ENCODE peak calls at places on chromosomes 7 and 10, in six cellular contexts. One of them, this sample, is unnamed.
A peak's percentile ranks its signal among the peaks of the same experiment; 100 is the strongest.

GRCh38 chr10:124253006-124253405 is 159.6 kb upstream of the CHST15 start:
- DNase-seq in central memory CD4-positive, alpha-beta T cell: no peak
- DNase-seq in non-pigmented ciliary epithelial cell: no peak
- DNase-seq in stimulated activated effector memory CD8-positive, alpha-beta T cell treated with anti-CD3 and anti-CD28 coated beads, Interleukin-12 subunit alpha, Interleukin-12 subunit beta, amount 100 ng/mL, for 72 hours: no peak
- DNase-seq in amniotic stem cell: no peak
- DNase-seq in stimulated activated CD4-positive, alpha-beta T cell treated with anti-CD3 and anti-CD28 coated beads, Interleukin-12 subunit alpha, Interleukin-12 subunit beta, amount 100 ng/mL, for 48 hours: no peak
- DNase-seq in this sample: no peak

GRCh38 chr7:30765359-30765758 is 5.9 kb upstream of the MINDY4 start:
- DNase-seq in stimulated activated effector memory CD8-positive, alpha-beta T cell treated with anti-CD3 and anti-CD28 coated beads, Interleukin-12 subunit alpha, Interleukin-12 subunit beta, amount 100 ng/mL, for 72 hours: no peak
- DNase-seq in stimulated activated CD4-positive, alpha-beta T cell treated with anti-CD3 and anti-CD28 coated beads, Interleukin-12 subunit alpha, Interleukin-12 subunit beta, amount 100 ng/mL, for 48 hours: no peak
- DNase-seq in amniotic stem cell: no peak
- DNase-seq in central memory CD4-positive, alpha-beta T cell: no peak
- DNase-seq in non-pigmented ciliary epithelial cell: no peak
- DNase-seq in this sample: no peak

GRCh38 chr10:62779487-62780248 is 24.9 kb upstream of the ADO start:
- DNase-seq in stimulated activated CD4-positive, alpha-beta T cell treated with anti-CD3 and anti-CD28 coated beads, Interleukin-12 subunit alpha, Interleukin-12 subunit beta, amount 100 ng/mL, for 48 hours: peak; percentile 82
- DNase-seq in amniotic stem cell: no peak
- DNase-seq in stimulated activated effector memory CD8-positive, alpha-beta T cell treated with anti-CD3 and anti-CD28 coated beads, Interleukin-12 subunit alpha, Interleukin-12 subunit beta, amount 100 ng/mL, for 72 hours: peak; percentile 86
- DNase-seq in non-pigmented ciliary epithelial cell: no peak
- DNase-seq in central memory CD4-positive, alpha-beta T cell: peak; percentile 87
- DNase-seq in this sample: peak; percentile 38

GRCh38 chr10:112805701-112806100 is 144.3 kb upstream of the TCF7L2 start:
- DNase-seq in stimulated activated CD4-positive, alpha-beta T cell treated with anti-CD3 and anti-CD28 coated beads, Interleukin-12 subunit alpha, Interleukin-12 subunit beta, amount 100 ng/mL, for 48 hours: no peak
- DNase-seq in non-pigmented ciliary epithelial cell: no peak
- DNase-seq in stimulated activated effector memory CD8-positive, alpha-beta T cell treated with anti-CD3 and anti-CD28 coated beads, Interleukin-12 subunit alpha, Interleukin-12 subunit beta, amount 100 ng/mL, for 72 hours: no peak
- DNase-seq in amniotic stem cell: no peak
- DNase-seq in central memory CD4-positive, alpha-beta T cell: no peak
- DNase-seq in this sample: no peak

GRCh38 chr7:106126170-106126938 is 14.2 kb upstream of the SYPL1 start:
- DNase-seq in non-pigmented ciliary epithelial cell: peak; percentile 30
- DNase-seq in stimulated activated CD4-positive, alpha-beta T cell treated with anti-CD3 and anti-CD28 coated beads, Interleukin-12 subunit alpha, Interleukin-12 subunit beta, amount 100 ng/mL, for 48 hours: no peak
- DNase-seq in central memory CD4-positive, alpha-beta T cell: peak; percentile 40
- DNase-seq in amniotic stem cell: no peak
- DNase-seq in stimulated activated effector memory CD8-positive, alpha-beta T cell treated with anti-CD3 and anti-CD28 coated beads, Interleukin-12 subunit alpha, Interleukin-12 subunit beta, amount 100 ng/mL, for 72 hours: no peak
- DNase-seq in this sample: no peak

GRCh38 chr10:63348210-63348850 is 117.4 kb downstream of the JMJD1C start:
- DNase-seq in stimulated activated effector memory CD8-positive, alpha-beta T cell treated with anti-CD3 and anti-CD28 coated beads, Interleukin-12 subunit alpha, Interleukin-12 subunit beta, amount 100 ng/mL, for 72 hours: no peak
- DNase-seq in non-pigmented ciliary epithelial cell: no peak
- DNase-seq in amniotic stem cell: no peak
- DNase-seq in stimulated activated CD4-positive, alpha-beta T cell treated with anti-CD3 and anti-CD28 coated beads, Interleukin-12 subunit alpha, Interleukin-12 subunit beta, amount 100 ng/mL, for 48 hours: no peak
- DNase-seq in central memory CD4-positive, alpha-beta T cell: no peak
- DNase-seq in this sample: no peak

GRCh38 chr7:47671358-47671757 is 89.4 kb upstream of the TNS3 start:
- DNase-seq in stimulated activated CD4-positive, alpha-beta T cell treated with anti-CD3 and anti-CD28 coated beads, Interleukin-12 subunit alpha, Interleukin-12 subunit beta, amount 100 ng/mL, for 48 hours: no peak
- DNase-seq in amniotic stem cell: no peak
- DNase-seq in non-pigmented ciliary epithelial cell: no peak
- DNase-seq in central memory CD4-positive, alpha-beta T cell: no peak
- DNase-seq in stimulated activated effector memory CD8-positive, alpha-beta T cell treated with anti-CD3 and anti-CD28 coated beads, Interleukin-12 subunit alpha, Interleukin-12 subunit beta, amount 100 ng/mL, for 72 hours: no peak
- DNase-seq in this sample: no peak

GRCh38 chr7:151491859-151492258 is 27.8 kb downstream of the RHEB start:
- DNase-seq in stimulated activated CD4-positive, alpha-beta T cell treated with anti-CD3 and anti-CD28 coated beads, Interleukin-12 subunit alpha, Interleukin-12 subunit beta, amount 100 ng/mL, for 48 hours: no peak
- DNase-seq in amniotic stem cell: peak; percentile 4
- DNase-seq in stimulated activated effector memory CD8-positive, alpha-beta T cell treated with anti-CD3 and anti-CD28 coated beads, Interleukin-12 subunit alpha, Interleukin-12 subunit beta, amount 100 ng/mL, for 72 hours: no peak
- DNase-seq in non-pigmented ciliary epithelial cell: peak; percentile 73
- DNase-seq in central memory CD4-positive, alpha-beta T cell: no peak
- DNase-seq in this sample: no peak

GRCh38 chr7:139976055-139976837 is 86.5 kb downstream of the PARP12 start:
- DNase-seq in stimulated activated CD4-positive, alpha-beta T cell treated with anti-CD3 and anti-CD28 coated beads, Interleukin-12 subunit alpha, Interleukin-12 subunit beta, amount 100 ng/mL, for 48 hours: no peak
- DNase-seq in non-pigmented ciliary epithelial cell: no peak
- DNase-seq in central memory CD4-positive, alpha-beta T cell: no peak
- DNase-seq in amniotic stem cell: no peak
- DNase-seq in stimulated activated effector memory CD8-positive, alpha-beta T cell treated with anti-CD3 and anti-CD28 coated beads, Interleukin-12 subunit alpha, Interleukin-12 subunit beta, amount 100 ng/mL, for 72 hours: no peak
- DNase-seq in this sample: no peak

GRCh38 chr7:148622887-148623585 is 32.5 kb downstream of the C7orf33 start:
- DNase-seq in amniotic stem cell: no peak
- DNase-seq in stimulated activated CD4-positive, alpha-beta T cell treated with anti-CD3 and anti-CD28 coated beads, Interleukin-12 subunit alpha, Interleukin-12 subunit beta, amount 100 ng/mL, for 48 hours: no peak
- DNase-seq in stimulated activated effector memory CD8-positive, alpha-beta T cell treated with anti-CD3 and anti-CD28 coated beads, Interleukin-12 subunit alpha, Interleukin-12 subunit beta, amount 100 ng/mL, for 72 hours: no peak
- DNase-seq in non-pigmented ciliary epithelial cell: no peak
- DNase-seq in central memory CD4-positive, alpha-beta T cell: no peak
- DNase-seq in this sample: no peak

GRCh38 chr7:92808635-92809034 is 27.7 kb downstream of the CDK6 start:
- DNase-seq in non-pigmented ciliary epithelial cell: no peak
- DNase-seq in central memory CD4-positive, alpha-beta T cell: no peak
- DNase-seq in amniotic stem cell: no peak
- DNase-seq in stimulated activated CD4-positive, alpha-beta T cell treated with anti-CD3 and anti-CD28 coated beads, Interleukin-12 subunit alpha, Interleukin-12 subunit beta, amount 100 ng/mL, for 48 hours: no peak
- DNase-seq in stimulated activated effector memory CD8-positive, alpha-beta T cell treated with anti-CD3 and anti-CD28 coated beads, Interleukin-12 subunit alpha, Interleukin-12 subunit beta, amount 100 ng/mL, for 72 hours: no peak
- DNase-seq in this sample: no peak

GRCh38 chr10:31929986-31930675 is 1.5 kb upstream of the ARHGAP12 start:
- DNase-seq in stimulated activated CD4-positive, alpha-beta T cell treated with anti-CD3 and anti-CD28 coated beads, Interleukin-12 subunit alpha, Interleukin-12 subunit beta, amount 100 ng/mL, for 48 hours: no peak
- DNase-seq in central memory CD4-positive, alpha-beta T cell: peak; percentile 64
- DNase-seq in non-pigmented ciliary epithelial cell: no peak
- DNase-seq in stimulated activated effector memory CD8-positive, alpha-beta T cell treated with anti-CD3 and anti-CD28 coated beads, Interleukin-12 subunit alpha, Interleukin-12 subunit beta, amount 100 ng/mL, for 72 hours: peak; percentile 54
- DNase-seq in amniotic stem cell: no peak
- DNase-seq in this sample: no peak

GRCh38 chr10:68348265-68348741 is 15.6 kb upstream of the PBLD start:
- DNase-seq in amniotic stem cell: peak; percentile 8
- DNase-seq in stimulated activated effector memory CD8-positive, alpha-beta T cell treated with anti-CD3 and anti-CD28 coated beads, Interleukin-12 subunit alpha, Interleukin-12 subunit beta, amount 100 ng/mL, for 72 hours: peak; percentile 69
- DNase-seq in non-pigmented ciliary epithelial cell: no peak
- DNase-seq in central memory CD4-positive, alpha-beta T cell: peak; percentile 39
- DNase-seq in stimulated activated CD4-positive, alpha-beta T cell treated with anti-CD3 and anti-CD28 coated beads, Interleukin-12 subunit alpha, Interleukin-12 subunit beta, amount 100 ng/mL, for 48 hours: peak; percentile 17
- DNase-seq in this sample: no peak